ENCODE peak calls at places on chromosomes 4 and X, in five cellular contexts. One of them, this sample, is unnamed.

GRCh38 chr4:15149842-15150592 is 147.7 kb downstream of the CPEB2 start:
- DNase-seq in mesothelial cell of epicardium: no peak
- DNase-seq in hepatocyte: peak; percentile 82
- DNase-seq in A673: peak; percentile 52
- DNase-seq in psoas muscle: peak; percentile 73
- DNase-seq in this sample: no peak

GRCh38 chr4:5724377-5724776 is 13.4 kb downstream of the EVC start:
- DNase-seq in mesothelial cell of epicardium: no peak
- DNase-seq in hepatocyte: no peak
- DNase-seq in A673: no peak
- DNase-seq in psoas muscle: no peak
- DNase-seq in this sample: no peak

GRCh38 chr4:56468097-56468422 is 643 bp downstream of the SRP72 start:
- DNase-seq in mesothelial cell of epicardium: no peak
- DNase-seq in hepatocyte: peak; percentile 66
- DNase-seq in A673: no peak
- DNase-seq in psoas muscle: no peak
- DNase-seq in this sample: no peak

GRCh38 chr4:113835005-113835404 is 73.5 kb upstream of the CAMK2D start:
- DNase-seq in mesothelial cell of epicardium: no peak
- DNase-seq in hepatocyte: no peak
- DNase-seq in A673: peak; percentile 21
- DNase-seq in psoas muscle: no peak
- DNase-seq in this sample: no peak

GRCh38 chr4:121370729-121371325 is 10.0 kb downstream of the QRFPR start:
- DNase-seq in mesothelial cell of epicardium: no peak
- DNase-seq in hepatocyte: peak; percentile 63
- DNase-seq in A673: peak; percentile 62
- DNase-seq in psoas muscle: no peak
- DNase-seq in this sample: no peak

GRCh38 chr4:123484291-123484926 is 87.8 kb downstream of the SPRY1 start:
- DNase-seq in mesothelial cell of epicardium: no peak
- DNase-seq in hepatocyte: no peak
- DNase-seq in A673: peak; percentile 40
- DNase-seq in psoas muscle: no peak
- DNase-seq in this sample: no peak

GRCh38 chr4:15586046-15586445 is 69.1 kb downstream of the FBXL5 start:
- DNase-seq in mesothelial cell of epicardium: no peak
- DNase-seq in hepatocyte: no peak
- DNase-seq in A673: no peak
- DNase-seq in psoas muscle: no peak
- DNase-seq in this sample: no peak

GRCh38 chr4:38323141-38323634 is 340.8 kb upstream of the KLF3 start:
- DNase-seq in mesothelial cell of epicardium: no peak
- DNase-seq in hepatocyte: no peak
- DNase-seq in A673: peak; percentile 80
- DNase-seq in psoas muscle: no peak
- DNase-seq in this sample: no peak

GRCh38 chr4:156497486-156497885 is 474.1 kb downstream of the PDGFC start:
- DNase-seq in mesothelial cell of epicardium: no peak
- DNase-seq in hepatocyte: no peak
- DNase-seq in A673: no peak
- DNase-seq in psoas muscle: no peak
- DNase-seq in this sample: no peak

GRCh38 chr4:179755322-179755721 is 2313.1 kb upstream of the AGA start:
- DNase-seq in mesothelial cell of epicardium: no peak
- DNase-seq in hepatocyte: no peak
- DNase-seq in A673: no peak
- DNase-seq in psoas muscle: no peak
- DNase-seq in this sample: no peak

GRCh38 chrX:105314468-105314867 is 94.0 kb upstream of the TEX13A start:
- DNase-seq in mesothelial cell of epicardium: no peak
- DNase-seq in hepatocyte: no peak
- DNase-seq in A673: no peak
- DNase-seq in psoas muscle: no peak
- DNase-seq in this sample: no peak

GRCh38 chr4:140937866-140938265 is 181.7 kb upstream of the TBC1D9 start:
- DNase-seq in mesothelial cell of epicardium: no peak
- DNase-seq in hepatocyte: no peak
- DNase-seq in A673: no peak
- DNase-seq in psoas muscle: no peak
- DNase-seq in this sample: no peak

GRCh38 chr4:86644892-86645291 is 50.8 kb downstream of the PTPN13 start:
- DNase-seq in mesothelial cell of epicardium: no peak
- DNase-seq in hepatocyte: no peak
- DNase-seq in A673: no peak
- DNase-seq in psoas muscle: no peak
- DNase-seq in this sample: no peak

GRCh38 chrX:132071260-132071659 is 48.2 kb downstream of the STK26 start:
- DNase-seq in mesothelial cell of epicardium: no peak
- DNase-seq in hepatocyte: no peak
- DNase-seq in A673: peak; percentile 15
- DNase-seq in psoas muscle: no peak
- DNase-seq in this sample: no peak

GRCh38 chrX:134969726-134970125 is 21.1 kb upstream of the SMIM10 start:
- DNase-seq in mesothelial cell of epicardium: no peak
- DNase-seq in hepatocyte: no peak
- DNase-seq in A673: no peak
- DNase-seq in psoas muscle: no peak
- DNase-seq in this sample: no peak

GRCh38 chr4:61201562-61202099 is 1.5 kb downstream of the ADGRL3 start:
- DNase-seq in mesothelial cell of epicardium: no peak
- DNase-seq in hepatocyte: peak; percentile 20
- DNase-seq in A673: no peak
- DNase-seq in psoas muscle: no peak
- DNase-seq in this sample: no peak

GRCh38 chr4:76251448-76252270 is at the start of gene FAM47E:
- DNase-seq in mesothelial cell of epicardium: peak; percentile 36
- DNase-seq in hepatocyte: peak; percentile 90
- DNase-seq in A673: peak; percentile 19
- DNase-seq in psoas muscle: peak; percentile 82
- DNase-seq in this sample: peak; percentile 24

GRCh38 chr4:72377491-72378194 is 191.4 kb downstream of the ADAMTS3 start:
- DNase-seq in mesothelial cell of epicardium: no peak
- DNase-seq in hepatocyte: no peak
- DNase-seq in A673: no peak
- DNase-seq in psoas muscle: no peak
- DNase-seq in this sample: no peak

GRCh38 chr4:137738377-137738990 is 206.2 kb upstream of the PCDH18 start:
- DNase-seq in mesothelial cell of epicardium: no peak
- DNase-seq in hepatocyte: no peak
- DNase-seq in A673: no peak
- DNase-seq in psoas muscle: no peak
- DNase-seq in this sample: no peak

GRCh38 chr4:108775921-108776320 is 13.1 kb upstream of the ETNPPL start:
- DNase-seq in mesothelial cell of epicardium: no peak
- DNase-seq in hepatocyte: no peak
- DNase-seq in A673: no peak
- DNase-seq in psoas muscle: no peak
- DNase-seq in this sample: no peak

GRCh38 chr4:72629540-72629939 is 60.5 kb upstream of the ADAMTS3 start:
- DNase-seq in mesothelial cell of epicardium: no peak
- DNase-seq in hepatocyte: no peak
- DNase-seq in A673: no peak
- DNase-seq in psoas muscle: no peak
- DNase-seq in this sample: no peak

GRCh38 chr4:55175779-55176231 is 50.4 kb upstream of the KDR start:
- DNase-seq in mesothelial cell of epicardium: no peak
- DNase-seq in hepatocyte: no peak
- DNase-seq in A673: peak; percentile 68
- DNase-seq in psoas muscle: no peak
- DNase-seq in this sample: no peak

GRCh38 chrX:55057691-55058249 is 17.1 kb upstream of the PAGE2B start:
- DNase-seq in mesothelial cell of epicardium: no peak
- DNase-seq in hepatocyte: peak; percentile 41
- DNase-seq in A673: peak; percentile 37
- DNase-seq in psoas muscle: no peak
- DNase-seq in this sample: no peak

DNA sequence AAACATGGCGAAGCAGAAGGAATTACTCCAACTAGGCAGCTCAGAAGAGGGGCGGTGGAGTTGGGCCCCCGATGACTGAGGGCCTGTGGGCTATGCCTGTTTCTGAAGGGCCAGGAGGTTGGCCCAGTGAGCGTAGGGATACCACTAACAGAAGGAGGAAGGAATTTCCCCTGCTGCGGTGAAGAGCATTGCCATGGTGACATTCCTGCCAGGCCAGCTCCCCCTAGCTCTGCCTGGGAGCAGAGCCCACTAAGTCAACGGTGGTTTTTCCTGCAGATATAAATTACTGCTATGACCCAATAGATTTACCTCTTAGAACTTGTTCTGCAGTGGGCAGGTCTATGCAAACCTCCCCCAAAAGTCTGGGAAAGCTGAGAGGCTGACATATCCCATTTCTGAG is 28.9 kb upstream of the HMX1 start:
- DNase-seq in mesothelial cell of epicardium: no peak
- DNase-seq in hepatocyte: no peak
- DNase-seq in A673: no peak
- DNase-seq in psoas muscle: no peak
- DNase-seq in this sample: no peak
- TF ChIP-seq CTCF in mesothelial cell of epicardium: no peak
- TF ChIP-seq CTCF in hepatocyte: no peak
- TF ChIP-seq CTCF in A673: no peak
- TF ChIP-seq CTCF in psoas muscle: no peak
- TF ChIP-seq CTCF in this sample: no peak

GRCh38 chr4:127609484-127609883 is 23.3 kb upstream of the INTU start:
- DNase-seq in mesothelial cell of epicardium: no peak
- DNase-seq in hepatocyte: no peak
- DNase-seq in A673: no peak
- DNase-seq in psoas muscle: no peak
- DNase-seq in this sample: no peak

GRCh38 chr4:127610488-127610887 is 22.3 kb upstream of the INTU start:
- DNase-seq in mesothelial cell of epicardium: no peak
- DNase-seq in hepatocyte: no peak
- DNase-seq in A673: no peak
- DNase-seq in psoas muscle: no peak
- DNase-seq in this sample: no peak

GRCh38 chr4:127601029-127601428 is 31.7 kb upstream of the INTU start:
- DNase-seq in mesothelial cell of epicardium: no peak
- DNase-seq in hepatocyte: no peak
- DNase-seq in A673: no peak
- DNase-seq in psoas muscle: no peak
- DNase-seq in this sample: no peak

GRCh38 chr4:127606823-127607222 is 25.9 kb upstream of the INTU start:
- DNase-seq in mesothelial cell of epicardium: no peak
- DNase-seq in hepatocyte: no peak
- DNase-seq in A673: no peak
- DNase-seq in psoas muscle: no peak
- DNase-seq in this sample: no peak

GRCh38 chr4:127604949-127605709 is 27.6 kb upstream of the INTU start:
- DNase-seq in mesothelial cell of epicardium: no peak
- DNase-seq in hepatocyte: peak; percentile 49
- DNase-seq in A673: peak; percentile 64
- DNase-seq in psoas muscle: no peak
- DNase-seq in this sample: no peak
- TF ChIP-seq CTCF in mesothelial cell of epicardium: peak; percentile 69
- TF ChIP-seq CTCF in hepatocyte: peak; percentile 65
- TF ChIP-seq CTCF in A673: peak; percentile 61
- TF ChIP-seq CTCF in psoas muscle: peak; percentile 55
- TF ChIP-seq CTCF in this sample: no peak

GRCh38 chr4:3318561-3319021 is 25.8 kb downstream of the RGS12 start:
- DNase-seq in mesothelial cell of epicardium: no peak
- DNase-seq in hepatocyte: no peak
- DNase-seq in A673: peak; percentile 27
- DNase-seq in psoas muscle: no peak
- DNase-seq in this sample: no peak
- TF ChIP-seq CTCF in mesothelial cell of epicardium: no peak
- TF ChIP-seq CTCF in hepatocyte: peak; percentile 6
- TF ChIP-seq CTCF in A673: peak; percentile 50
- TF ChIP-seq CTCF in psoas muscle: no peak
- TF ChIP-seq CTCF in this sample: no peak

GRCh38 chrX:120380699-120381098 is 18.8 kb downstream of the ATP1B4 start:
- DNase-seq in mesothelial cell of epicardium: no peak
- DNase-seq in hepatocyte: peak; percentile 17
- DNase-seq in A673: peak; percentile 32
- DNase-seq in psoas muscle: no peak
- DNase-seq in this sample: no peak
- TF ChIP-seq CTCF in mesothelial cell of epicardium: no peak
- TF ChIP-seq CTCF in hepatocyte: peak; percentile 14
- TF ChIP-seq CTCF in A673: peak; percentile 48
- TF ChIP-seq CTCF in psoas muscle: peak; percentile 21
- TF ChIP-seq CTCF in this sample: no peak

GRCh38 chrX:131058136-131058868 is at the start of gene ARHGAP36:
- DNase-seq in mesothelial cell of epicardium: no peak
- DNase-seq in hepatocyte: peak; percentile 33
- DNase-seq in A673: no peak
- DNase-seq in psoas muscle: no peak
- DNase-seq in this sample: no peak
- TF ChIP-seq CTCF in mesothelial cell of epicardium: no peak
- TF ChIP-seq CTCF in hepatocyte: no peak
- TF ChIP-seq CTCF in A673: no peak
- TF ChIP-seq CTCF in psoas muscle: no peak
- TF ChIP-seq CTCF in this sample: no peak

GRCh38 chr4:13102344-13102743 is 381.8 kb downstream of the RAB28 start:
- DNase-seq in mesothelial cell of epicardium: no peak
- DNase-seq in hepatocyte: no peak
- DNase-seq in A673: no peak
- DNase-seq in psoas muscle: no peak
- DNase-seq in this sample: no peak

GRCh38 chr4:13097971-13098370 is 386.2 kb downstream of the RAB28 start:
- DNase-seq in mesothelial cell of epicardium: no peak
- DNase-seq in hepatocyte: no peak
- DNase-seq in A673: no peak
- DNase-seq in psoas muscle: no peak
- DNase-seq in this sample: no peak

GRCh38 chr4:13108096-13108495 is 376.0 kb downstream of the RAB28 start:
- DNase-seq in mesothelial cell of epicardium: no peak
- DNase-seq in hepatocyte: no peak
- DNase-seq in A673: no peak
- DNase-seq in psoas muscle: no peak
- DNase-seq in this sample: no peak

DNA sequence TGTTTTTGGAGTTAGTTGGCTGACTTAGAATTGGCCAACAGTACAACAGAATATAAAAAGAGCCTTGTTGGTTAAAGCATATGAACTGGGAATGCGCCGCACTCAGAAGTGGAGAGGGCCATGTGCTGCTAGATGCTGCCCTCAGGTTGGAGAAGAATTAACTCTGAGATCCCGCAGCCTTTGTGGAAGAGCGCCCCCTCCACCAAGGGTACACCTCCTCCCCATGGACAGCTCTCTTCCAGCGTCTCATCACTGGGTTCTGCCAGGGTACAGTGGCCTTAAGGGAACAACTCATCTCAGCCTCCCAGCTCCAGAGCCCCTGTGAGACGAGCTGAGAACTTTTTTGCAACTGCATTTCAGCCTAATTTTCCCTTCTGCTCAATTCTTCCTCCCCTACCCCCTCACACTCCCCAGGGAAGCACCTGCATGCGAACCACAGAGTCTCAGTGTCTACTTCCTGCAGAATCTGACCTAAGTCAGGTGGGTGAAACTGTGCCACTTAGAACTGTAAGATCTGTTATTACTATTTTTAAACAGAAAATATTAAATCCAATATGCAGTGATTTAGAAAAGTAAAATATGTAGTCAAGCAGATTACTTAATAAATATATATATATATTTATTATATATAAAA is 380.6 kb downstream of the RAB28 start:
- DNase-seq in mesothelial cell of epicardium: no peak
- DNase-seq in hepatocyte: no peak
- DNase-seq in A673: no peak
- DNase-seq in psoas muscle: no peak
- DNase-seq in this sample: no peak
- TF ChIP-seq CTCF in mesothelial cell of epicardium: no peak
- TF ChIP-seq CTCF in hepatocyte: no peak
- TF ChIP-seq CTCF in A673: no peak
- TF ChIP-seq CTCF in psoas muscle: no peak
- TF ChIP-seq CTCF in this sample: no peak

GRCh38 chrX:34521563-34521962 is 135.5 kb downstream of the TMEM47 start:
- DNase-seq in mesothelial cell of epicardium: no peak
- DNase-seq in hepatocyte: no peak
- DNase-seq in A673: peak; percentile 61
- DNase-seq in psoas muscle: no peak
- DNase-seq in this sample: no peak
- TF ChIP-seq CTCF in mesothelial cell of epicardium: no peak
- TF ChIP-seq CTCF in hepatocyte: peak; percentile 28
- TF ChIP-seq CTCF in A673: peak; percentile 58
- TF ChIP-seq CTCF in psoas muscle: no peak
- TF ChIP-seq CTCF in this sample: no peak

This sample was measured in activated B cell treated with CpG ODN at 0.5 μM for 24 hours.